ENCODE peak calls at places on chromosomes 16 and 17, in ten cellular contexts. F is endodermal cell, M is fibroblast of mammary gland, B is AG09309, C is left ventricle myocardium inferior, H is AG10803, J is MCF 10A, P is cardiac muscle cell, A is fibroblast of lung, N is HFF-Myc. T is an unnamed sample.
A peak's percentile ranks its signal among the peaks of the same experiment; 100 is the strongest.

GRCh38 chr16:79390481-79391051 is 210.0 kb downstream of the MAF start:
- DNase-seq in C (no peak), F (peak; percentile 30), P (peak; percentile 21), N (no peak), A (no peak), B (no peak), H (no peak), M (no peak), J (no peak), T (no peak)

GRCh38 chr16:1770328-1771071 is 843 bp downstream of the NME3 start:
- DNase-seq in C (peak; percentile 62), J (peak; percentile 65), N (no peak), A (peak; percentile 69), P (no peak), M (peak; percentile 75), H (peak; percentile 51), B (no peak), F (peak; percentile 85), T (no peak)

GRCh38 chr17:83055911-83056582 is 23.4 kb upstream of the METRNL start:
- DNase-seq in N (peak; percentile 80), F (peak; percentile 37), J (peak; percentile 45), P (no peak), H (peak; percentile 78), C (peak; percentile 15), B (peak; percentile 59), A (peak; percentile 92), M (peak; percentile 91), T (peak; percentile 78)

GRCh38 chr17:50103252-50103651 is 8.1 kb downstream of the PDK2 start:
- DNase-seq in H (no peak), M (no peak), N (no peak), P (no peak), J (no peak), A (no peak), C (no peak), B (no peak), F (no peak), T (no peak)

GRCh38 chr16:12271006-12271405 is 294.5 kb downstream of the SNX29 start:
- DNase-seq in F (peak; percentile 84), H (peak; percentile 23), N (peak; percentile 12), M (peak; percentile 20), J (peak; percentile 33), A (peak; percentile 48), B (no peak), C (no peak), P (no peak), T (peak; percentile 41)

GRCh38 chr16:12902511-12903324 is 1.3 kb downstream of the SHISA9 start:
- DNase-seq in H (no peak), P (peak; percentile 4), F (peak; percentile 83), C (no peak), B (no peak), M (no peak), N (no peak), J (no peak), A (no peak), T (no peak)

GRCh38 chr17:69909389-69909788 is 165.6 kb upstream of the KCNJ16 start:
- DNase-seq in H (peak; percentile 35), C (no peak), B (no peak), P (no peak), N (no peak), M (peak; percentile 17), F (no peak), J (no peak), A (peak; percentile 8), T (peak; percentile 33)

GRCh38 chr17:29565643-29566472 is 979 bp downstream of the ABHD15 start:
- DNase-seq in J (no peak), A (no peak), B (no peak), M (no peak), H (no peak), N (no peak), F (peak; percentile 93), P (peak; percentile 46), C (no peak), T (no peak)

GRCh38 chr17:18070861-18071340 is 16.8 kb upstream of the DRG2 start:
- DNase-seq in H (peak; percentile 49), C (no peak), B (no peak), A (peak; percentile 64), J (no peak), M (peak; percentile 47), N (no peak), P (peak; percentile 34), F (peak; percentile 75), T (peak; percentile 61)

GRCh38 chr17:44311562-44312181 is 3.3 kb downstream of the RUNDC3A start:
- DNase-seq in P (no peak), F (no peak), N (no peak), M (no peak), A (no peak), J (no peak), B (no peak), C (no peak), H (no peak), T (no peak)

GRCh38 chr16:54432481-54433229 is 146.1 kb upstream of the IRX3 start:
- DNase-seq in A (no peak), B (no peak), N (no peak), C (no peak), J (no peak), F (no peak), H (no peak), P (no peak), M (no peak), T (no peak)

GRCh38 chr17:80035937-80036714 is at the start of gene CCDC40:
- DNase-seq in B (no peak), C (peak; percentile 87), A (peak; percentile 70), P (peak; percentile 89), F (peak; percentile 97), N (no peak), H (peak; percentile 72), J (peak; percentile 70), M (peak; percentile 58), T (peak; percentile 71)

GRCh38 chr16:67562918-67563707 is 787 bp downstream of the CTCF start:
- DNase-seq in P (peak; percentile 90), A (peak; percentile 57), M (no peak), C (peak; percentile 69), H (peak; percentile 54), B (no peak), F (peak; percentile 82), N (no peak), J (peak; percentile 48), T (peak; percentile 48)

GRCh38 chr17:19388791-19389190 is 1.8 kb upstream of the MFAP4 start:
- DNase-seq in N (no peak), F (no peak), C (no peak), B (no peak), P (no peak), J (no peak), M (no peak), H (no peak), A (peak; percentile 26), T (no peak)

DNA sequence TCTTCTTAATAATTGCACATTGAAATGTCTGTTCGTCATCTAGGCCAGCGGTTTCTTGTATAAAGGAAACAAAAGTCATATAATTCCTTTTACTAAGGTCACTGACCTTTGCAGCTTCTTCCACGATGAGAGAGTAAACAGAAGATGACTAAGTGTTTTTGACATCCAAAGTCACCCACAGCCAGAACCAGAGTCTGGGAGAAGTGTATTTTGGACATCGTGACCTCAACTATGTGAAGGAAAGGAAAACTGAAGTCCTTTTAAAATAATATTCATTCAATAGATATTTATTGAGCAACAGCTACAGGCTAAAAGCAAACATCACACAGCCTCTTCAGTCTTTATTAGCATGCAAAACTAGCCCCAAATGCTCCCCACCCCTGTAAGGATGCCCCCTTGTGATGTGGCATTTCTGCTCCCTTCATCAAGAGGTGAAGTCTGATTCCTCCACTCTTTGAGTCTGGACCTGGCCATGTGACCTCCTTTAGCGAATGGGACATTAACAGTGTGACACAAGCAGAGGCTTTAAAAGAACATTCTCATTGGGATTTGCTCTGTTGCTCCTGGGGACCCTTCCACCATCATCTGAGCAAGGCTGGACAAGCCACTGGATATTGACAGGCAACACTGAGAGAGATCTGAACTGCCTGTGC is 8.1 kb upstream of the PMP22 start:
- DNase-seq in C (no peak), M (peak; percentile 98), N (peak; percentile 73), A (peak; percentile 94), H (peak; percentile 98), J (peak; percentile 81), F (no peak), B (peak; percentile 91), P (no peak), T (peak; percentile 98)
- TF ChIP-seq CTCF in C (no peak), M (no peak), N (no peak), A (no peak), H (peak; percentile 9), J (no peak), F (no peak), B (no peak), P (no peak), T (no peak)

GRCh38 chr17:47066841-47067682 is 88.0 kb upstream of the RPRML start:
- DNase-seq in P (peak; percentile 89), C (peak; percentile 81), B (peak; percentile 71), M (peak; percentile 91), H (peak; percentile 94), F (peak; percentile 95), J (peak; percentile 89), N (peak; percentile 73), A (peak; percentile 92), T (peak; percentile 95)
- TF ChIP-seq CTCF in P (peak; percentile 26), C (peak; percentile 39), B (peak; percentile 31), M (no peak), H (peak; percentile 31), F (no peak), J (no peak), N (peak; percentile 19), A (peak; percentile 17), T (peak; percentile 42)

DNA sequence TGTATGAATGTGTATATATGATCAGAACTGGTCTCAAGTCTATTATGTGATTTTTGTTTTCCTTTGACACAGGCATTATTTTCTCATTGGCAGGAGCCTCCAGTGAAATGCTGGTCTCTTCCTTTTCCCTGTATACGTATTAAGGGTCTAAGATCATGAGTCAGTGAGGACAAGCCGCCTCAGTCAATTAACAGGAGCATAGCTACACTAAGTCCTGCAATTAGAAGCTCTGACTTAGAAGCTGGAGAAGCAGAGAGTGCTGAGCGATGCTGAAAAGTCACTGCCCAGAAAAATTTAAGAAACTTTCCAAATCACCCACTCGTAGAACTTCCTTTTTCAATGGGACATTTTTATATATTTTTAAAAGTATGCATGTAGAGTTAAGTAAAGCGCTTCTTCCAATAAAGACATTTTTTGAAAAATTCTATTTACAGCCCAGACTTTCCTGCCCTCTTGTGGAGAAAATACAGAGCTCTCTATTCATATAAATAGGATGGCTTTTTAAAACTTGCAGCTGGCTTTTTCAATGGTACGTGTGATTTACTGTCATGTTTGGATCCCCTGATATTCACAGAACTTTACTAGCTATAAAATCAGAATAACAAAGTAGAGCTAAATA is 70.1 kb upstream of the PSMD7 start:
- DNase-seq in H (peak; percentile 3), F (no peak), N (no peak), P (peak; percentile 8), C (no peak), M (peak; percentile 31), A (peak; percentile 5), J (peak; percentile 14), B (no peak), T (peak; percentile 40)
- TF ChIP-seq CTCF in H (peak; percentile 45), F (peak; percentile 82), N (peak; percentile 54), P (peak; percentile 60), C (peak; percentile 59), M (peak; percentile 51), A (peak; percentile 41), J (peak; percentile 54), B (peak; percentile 42), T (peak; percentile 55)

GRCh38 chr17:491086-492014 is 138.7 kb upstream of the RPH3AL start:
- DNase-seq in C (peak; percentile 60), M (peak; percentile 71), B (no peak), J (no peak), P (peak; percentile 75), F (peak; percentile 86), A (peak; percentile 64), H (peak; percentile 83), N (no peak), T (peak; percentile 70)
- TF ChIP-seq CTCF in C (peak; percentile 20), M (no peak), B (no peak), J (no peak), P (peak; percentile 5), F (peak; percentile 9), A (no peak), H (peak; percentile 9), N (peak; percentile 3), T (no peak)